ENCODE peak calls at places on chromosomes 4 and X, in nine cellular contexts. D, N, O, U, V, H, S, Y and W are unnamed samples.
A peak's percentile ranks its signal among the peaks of the same experiment; 100 is the strongest.

GRCh38 chr4:153706519-153706918 is 22.4 kb downstream of the TLR2 start:
- DNase-seq in D (no peak), N (no peak), O (no peak), U (no peak), V (no peak), H (no peak), S (no peak), Y (no peak), W (no peak)

GRCh38 chr4:89336818-89337395 is 29.3 kb upstream of the GPRIN3 start:
- DNase-seq in D (no peak), N (no peak), O (no peak), U (no peak), V (no peak), H (no peak), S (no peak), Y (no peak), W (no peak)

GRCh38 chrX:40290519-40290918 is 192.8 kb upstream of the BCOR start:
- DNase-seq in D (no peak), N (no peak), O (no peak), U (no peak), V (no peak), H (no peak), S (no peak), Y (no peak), W (no peak)

GRCh38 chr4:37816006-37816405 is 10.5 kb upstream of the PGM2 start:
- DNase-seq in D (no peak), N (no peak), O (no peak), U (no peak), V (no peak), H (no peak), S (no peak), Y (no peak), W (peak; percentile 34)

GRCh38 chr4:139665690-139666529 is at the start of gene MGST2:
- DNase-seq in D (peak; percentile 89), N (peak; percentile 71), O (peak; percentile 80), U (peak; percentile 61), V (peak; percentile 58), H (no peak), S (peak; percentile 80), Y (peak; percentile 87), W (no peak)

GRCh38 chrX:10922158-10922557 is 189.0 kb upstream of the HCCS start:
- DNase-seq in D (no peak), N (no peak), O (no peak), U (peak; percentile 62), V (no peak), H (no peak), S (no peak), Y (peak; percentile 48), W (no peak)

GRCh38 chrX:135497736-135498135 is 22.7 kb upstream of the INTS6L start:
- DNase-seq in D (no peak), N (no peak), O (no peak), U (no peak), V (no peak), H (no peak), S (no peak), Y (no peak), W (no peak)

GRCh38 chr4:6405417-6405747 is 67.0 kb downstream of the PPP2R2C start:
- DNase-seq in D (no peak), N (no peak), O (no peak), U (no peak), V (no peak), H (no peak), S (no peak), Y (no peak), W (no peak)

GRCh38 chrX:110036162-110037033 is 33.5 kb downstream of the TMEM164 start:
- DNase-seq in D (no peak), N (no peak), O (no peak), U (no peak), V (no peak), H (no peak), S (no peak), Y (no peak), W (no peak)

GRCh38 chrX:9610774-9611392 is 146.0 kb downstream of the TBL1X start:
- DNase-seq in D (no peak), N (no peak), O (no peak), U (no peak), V (no peak), H (no peak), S (no peak), Y (no peak), W (no peak)

GRCh38 chrX:134533952-134534351 is 74.0 kb downstream of the HPRT1 start:
- DNase-seq in D (no peak), N (no peak), O (no peak), U (no peak), V (no peak), H (no peak), S (no peak), Y (no peak), W (no peak)

GRCh38 chr4:112898357-112899141 is 150.9 kb upstream of the ANK2 start:
- DNase-seq in D (no peak), N (no peak), O (no peak), U (peak; percentile 11), V (no peak), H (no peak), S (no peak), Y (no peak), W (no peak)

GRCh38 chr4:112210777-112211176 is 20.8 kb upstream of the AP1AR start:
- DNase-seq in D (no peak), N (no peak), O (no peak), U (no peak), V (no peak), H (no peak), S (no peak), Y (no peak), W (no peak)

GRCh38 chr4:169621754-169622481 is 1.5 kb downstream of the CLCN3 start:
- DNase-seq in D (no peak), N (no peak), O (no peak), U (peak; percentile 58), V (peak; percentile 58), H (no peak), S (no peak), Y (peak; percentile 29), W (no peak)

GRCh38 chr4:156294577-156294976 is 340.9 kb upstream of the CTSO start:
- DNase-seq in D (peak; percentile 49), N (no peak), O (no peak), U (peak; percentile 69), V (no peak), H (no peak), S (no peak), Y (peak; percentile 65), W (no peak)

GRCh38 chr4:2871911-2872310 is 28.3 kb downstream of the ADD1 start:
- DNase-seq in D (no peak), N (no peak), O (no peak), U (no peak), V (no peak), H (no peak), S (no peak), Y (no peak), W (no peak)

GRCh38 chr4:74426101-74426500 is 18.8 kb upstream of the AREG start:
- DNase-seq in D (no peak), N (no peak), O (no peak), U (peak; percentile 58), V (no peak), H (no peak), S (no peak), Y (no peak), W (no peak)

GRCh38 chr4:8431553-8431952 is 9.0 kb downstream of the ACOX3 start:
- DNase-seq in D (no peak), N (no peak), O (no peak), U (no peak), V (no peak), H (no peak), S (no peak), Y (no peak), W (no peak)

GRCh38 chrX:10071451-10072163 is 85.2 kb upstream of the CLCN4 start:
- DNase-seq in D (no peak), N (no peak), O (no peak), U (no peak), V (no peak), H (no peak), S (no peak), Y (no peak), W (no peak)

DNA sequence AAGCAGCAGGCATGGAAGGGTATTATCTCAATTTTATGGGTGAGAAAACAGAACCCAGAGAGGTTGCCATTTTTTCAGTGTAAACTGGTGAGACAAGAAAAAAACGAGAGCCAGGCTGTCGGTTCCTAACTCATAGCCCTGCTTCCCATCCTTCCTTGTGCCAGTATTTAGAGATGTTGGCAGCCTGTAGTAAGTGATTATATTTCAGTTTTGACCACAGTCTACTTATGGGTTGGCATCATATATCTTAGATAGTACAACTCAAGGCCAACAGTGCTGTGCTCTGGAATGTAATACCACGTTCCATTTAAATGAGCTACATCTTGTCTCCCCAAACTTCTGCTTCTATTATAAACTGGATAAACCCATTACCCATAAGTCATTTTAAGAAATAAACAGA is 40.8 kb downstream of the XK start:
- DNase-seq in D (no peak), N (no peak), O (no peak), U (no peak), V (no peak), H (no peak), S (no peak), Y (no peak), W (no peak)
- H3K9me3 ChIP-seq in D (no peaks in the 10 kb centered on the region), N (no peaks in the 10 kb centered on the region), O (no peaks in the 10 kb centered on the region), U (no peaks in the 10 kb centered on the region), V (no peaks in the 10 kb centered on the region), H (no peaks in the 10 kb centered on the region), S (no peaks in the 10 kb centered on the region), Y (no peaks in the 10 kb centered on the region), W (no peaks in the 10 kb centered on the region)

DNA sequence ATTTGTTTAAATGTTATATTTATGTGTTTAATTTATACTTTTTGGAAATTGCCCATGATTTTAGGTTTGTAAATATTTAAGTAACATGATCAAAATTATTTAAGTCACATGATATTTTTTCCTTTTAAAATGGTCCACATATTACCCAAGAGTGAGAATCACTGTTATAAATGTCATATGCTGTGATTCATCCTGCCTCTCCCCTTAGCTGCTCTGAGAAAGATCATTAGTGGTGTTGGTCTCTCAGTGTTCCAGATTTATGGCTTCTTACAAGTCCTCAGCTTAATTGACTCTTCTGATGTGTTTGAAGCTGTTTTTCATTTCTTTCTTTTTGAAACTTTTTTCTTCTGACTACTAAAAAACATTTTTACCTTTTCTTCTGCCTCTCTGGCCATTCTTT is 70.1 kb downstream of the SPANXN4 start:
- DNase-seq in D (no peak), N (no peak), O (no peak), U (no peak), V (no peak), H (no peak), S (no peak), Y (no peak), W (no peak)
- H3K9me3 ChIP-seq in D (no peaks in the 10 kb centered on the region), N (no peaks in the 10 kb centered on the region), O (no peaks in the 10 kb centered on the region), U (peaks cover 14% of the 10 kb centered on the region), V (no peaks in the 10 kb centered on the region), H (no peaks in the 10 kb centered on the region), S (no peaks in the 10 kb centered on the region), Y (no peaks in the 10 kb centered on the region), W (no peaks in the 10 kb centered on the region)

GRCh38 chrX:13149702-13150101 is 105.3 kb upstream of the FAM9C start:
- DNase-seq in D (no peak), N (no peak), O (no peak), U (no peak), V (no peak), H (no peak), S (no peak), Y (no peak), W (no peak)
- H3K9me3 ChIP-seq in D (no peaks in the 10 kb centered on the region), N (no peaks in the 10 kb centered on the region), O (peaks cover 18% of the 10 kb centered on the region), U (peaks cover 3% of the 10 kb centered on the region), V (no peaks in the 10 kb centered on the region), H (peaks cover 5% of the 10 kb centered on the region), S (no peaks in the 10 kb centered on the region), Y (no peaks in the 10 kb centered on the region), W (no peaks in the 10 kb centered on the region)

DNA sequence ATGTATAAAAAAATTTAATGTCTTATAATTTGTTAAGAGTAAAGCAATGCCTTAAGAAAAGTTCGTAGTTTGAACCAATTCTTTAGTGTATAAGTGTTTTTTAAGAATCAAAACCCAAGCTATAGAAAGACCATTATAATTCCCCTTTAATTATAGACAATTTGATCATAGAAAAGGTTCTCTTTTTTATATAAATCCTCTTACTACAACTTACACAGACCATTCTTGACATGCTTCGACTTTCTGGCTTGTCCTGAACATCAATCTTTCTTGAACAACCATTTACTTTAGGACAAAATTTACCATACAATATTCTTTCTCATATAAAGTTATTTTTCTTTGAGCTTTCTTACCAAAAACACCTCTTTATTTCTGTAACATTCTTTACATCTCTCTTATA is 330.5 kb upstream of the SPANXN1 start:
- DNase-seq in D (no peak), N (no peak), O (no peak), U (no peak), V (peak; percentile 2), H (no peak), S (no peak), Y (no peak), W (no peak)
- H3K9me3 ChIP-seq in D (no peaks in the 10 kb centered on the region), N (no peaks in the 10 kb centered on the region), O (no peaks in the 10 kb centered on the region), U (peaks cover 18% of the 10 kb centered on the region), V (no peaks in the 10 kb centered on the region), H (no peaks in the 10 kb centered on the region), S (no peaks in the 10 kb centered on the region), Y (peaks cover 5% of the 10 kb centered on the region), W (no peaks in the 10 kb centered on the region)